ENCODE peak calls at places on chromosomes 13 and 19, in six cellular contexts. N, W, V, K, H and U are unnamed samples.

GRCh38 chr19:44684892-44685847 is 13.8 kb upstream of the CEACAM16 start:
- DNase-seq in N (no peak), W (no peak), V (peak; percentile 28), K (peak; percentile 66), H (peak; percentile 42), U (peak; percentile 12)

GRCh38 chr19:8827277-8827676 is 4.8 kb downstream of the ZNF558 start:
- DNase-seq in N (no peak), W (no peak), V (no peak), K (no peak), H (no peak), U (no peak)

GRCh38 chr13:29914591-29914990 is 64.2 kb upstream of the UBL3 start:
- DNase-seq in N (no peak), W (no peak), V (no peak), K (no peak), H (no peak), U (no peak)

GRCh38 chr13:97111705-97112104 is 110.4 kb upstream of the MBNL2 start:
- DNase-seq in N (no peak), W (no peak), V (no peak), K (no peak), H (no peak), U (no peak)

GRCh38 chr19:12788682-12789097 is 2.6 kb upstream of the JUNB start:
- DNase-seq in N (peak; percentile 68), W (peak; percentile 45), V (peak; percentile 70), K (peak; percentile 92), H (peak; percentile 52), U (peak; percentile 96)

GRCh38 chr13:22451345-22451744 is 729.4 kb upstream of the SGCG start:
- DNase-seq in N (no peak), W (no peak), V (peak; percentile 89), K (peak; percentile 19), H (no peak), U (peak; percentile 41)

GRCh38 chr19:46813570-46814358 is 25.4 kb upstream of the SLC1A5 start:
- DNase-seq in N (no peak), W (no peak), V (no peak), K (peak; percentile 65), H (no peak), U (peak; percentile 54)

GRCh38 chr19:55257461-55258411 is 1.1 kb downstream of the PPP6R1 start:
- DNase-seq in N (no peak), W (no peak), V (peak; percentile 34), K (no peak), H (peak; percentile 26), U (peak; percentile 60)

GRCh38 chr13:37069597-37070103 is 10.2 kb upstream of the SUPT20H start:
- DNase-seq in N (no peak), W (no peak), V (no peak), K (no peak), H (no peak), U (peak; percentile 37)

GRCh38 chr13:22214184-22214583 is 543.3 kb downstream of the FGF9 start:
- DNase-seq in N (no peak), W (no peak), V (no peak), K (no peak), H (no peak), U (no peak)

GRCh38 chr13:47027797-47028437 is 131.1 kb upstream of the HTR2A start:
- DNase-seq in N (no peak), W (no peak), V (peak; percentile 7), K (no peak), H (no peak), U (no peak)